ENCODE peak calls at places on chromosomes 2 and 18, in five cellular contexts. One of them, this sample, is unnamed.
A peak's percentile ranks its signal among the peaks of the same experiment; 100 is the strongest.

GRCh38 chr18:69974365-69974764 is 26.7 kb upstream of the CD226 start:
- DNase-seq in HFFc6: peak; percentile 55
- DNase-seq in effector memory CD4-positive, alpha-beta T cell: no peak
- DNase-seq in GM03348: no peak
- DNase-seq in colonic mucosa: no peak
- DNase-seq in this sample: peak; percentile 53

GRCh38 chr2:47357475-47357874 is 45.5 kb upstream of the MSH2 start:
- DNase-seq in GM03348: no peak
- DNase-seq in colonic mucosa: peak; percentile 81
- DNase-seq in effector memory CD4-positive, alpha-beta T cell: no peak
- DNase-seq in HFFc6: peak; percentile 64
- DNase-seq in this sample: peak; percentile 86

GRCh38 chr18:46152808-46153617 is 48.8 kb downstream of the HAUS1 start:
- DNase-seq in GM03348: peak; percentile 36
- DNase-seq in HFFc6: peak; percentile 18
- DNase-seq in colonic mucosa: no peak
- DNase-seq in effector memory CD4-positive, alpha-beta T cell: no peak
- DNase-seq in this sample: peak; percentile 76

GRCh38 chr2:38505779-38506178 is 96.9 kb downstream of the HNRNPLL start:
- DNase-seq in GM03348: peak; percentile 85
- DNase-seq in HFFc6: peak; percentile 83
- DNase-seq in effector memory CD4-positive, alpha-beta T cell: no peak
- DNase-seq in colonic mucosa: no peak
- DNase-seq in this sample: no peak

GRCh38 chr2:166651991-166652390 is 157.9 kb upstream of the SCN7A start:
- DNase-seq in HFFc6: no peak
- DNase-seq in GM03348: no peak
- DNase-seq in effector memory CD4-positive, alpha-beta T cell: no peak
- DNase-seq in colonic mucosa: no peak
- DNase-seq in this sample: no peak

GRCh38 chr2:190607014-190607597 is 41.8 kb upstream of the NAB1 start:
- DNase-seq in colonic mucosa: no peak
- DNase-seq in HFFc6: no peak
- DNase-seq in effector memory CD4-positive, alpha-beta T cell: no peak
- DNase-seq in GM03348: peak; percentile 8
- DNase-seq in this sample: peak; percentile 62

GRCh38 chr2:46378616-46379015 is 81.4 kb downstream of the EPAS1 start:
- DNase-seq in effector memory CD4-positive, alpha-beta T cell: no peak
- DNase-seq in HFFc6: no peak
- DNase-seq in GM03348: no peak
- DNase-seq in colonic mucosa: no peak
- DNase-seq in this sample: no peak

GRCh38 chr2:234368861-234369261 is 128.0 kb downstream of the ARL4C start:
- DNase-seq in effector memory CD4-positive, alpha-beta T cell: peak; percentile 21
- DNase-seq in colonic mucosa: no peak
- DNase-seq in GM03348: peak; percentile 48
- DNase-seq in HFFc6: peak; percentile 29
- DNase-seq in this sample: peak; percentile 23

GRCh38 chr2:94956797-94957391 is 68.6 kb upstream of the MAL start:
- DNase-seq in colonic mucosa: peak; percentile 34
- DNase-seq in HFFc6: peak; percentile 3
- DNase-seq in GM03348: peak; percentile 75
- DNase-seq in effector memory CD4-positive, alpha-beta T cell: peak; percentile 11
- DNase-seq in this sample: peak; percentile 21

GRCh38 chr2:14140009-14140408 is 492.5 kb upstream of the LRATD1 start:
- DNase-seq in HFFc6: no peak
- DNase-seq in colonic mucosa: no peak
- DNase-seq in GM03348: no peak
- DNase-seq in effector memory CD4-positive, alpha-beta T cell: no peak
- DNase-seq in this sample: no peak

GRCh38 chr2:579351-579886 is 97.8 kb downstream of the TMEM18 start:
- DNase-seq in effector memory CD4-positive, alpha-beta T cell: no peak
- DNase-seq in HFFc6: no peak
- DNase-seq in colonic mucosa: no peak
- DNase-seq in GM03348: no peak
- DNase-seq in this sample: no peak

GRCh38 chr2:100182494-100183355 is 40.3 kb upstream of the AFF3 start:
- DNase-seq in effector memory CD4-positive, alpha-beta T cell: no peak
- DNase-seq in colonic mucosa: no peak
- DNase-seq in HFFc6: no peak
- DNase-seq in GM03348: peak; percentile 41
- DNase-seq in this sample: no peak

GRCh38 chr18:45122510-45122909 is 441.8 kb downstream of the SETBP1 start:
- DNase-seq in HFFc6: no peak
- DNase-seq in colonic mucosa: no peak
- DNase-seq in effector memory CD4-positive, alpha-beta T cell: no peak
- DNase-seq in GM03348: no peak
- DNase-seq in this sample: no peak

GRCh38 chr18:61093967-61094366 is 239.3 kb upstream of the CDH20 start:
- DNase-seq in colonic mucosa: no peak
- DNase-seq in GM03348: no peak
- DNase-seq in HFFc6: no peak
- DNase-seq in effector memory CD4-positive, alpha-beta T cell: no peak
- DNase-seq in this sample: no peak

GRCh38 chr2:29115797-29116781 is 874 bp downstream of the CLIP4 start:
- DNase-seq in effector memory CD4-positive, alpha-beta T cell: peak; percentile 64
- DNase-seq in HFFc6: peak; percentile 79
- DNase-seq in GM03348: peak; percentile 59
- DNase-seq in colonic mucosa: peak; percentile 59
- DNase-seq in this sample: peak; percentile 58

GRCh38 chr18:61738488-61738887 is 154.3 kb downstream of the RNF152 start:
- DNase-seq in colonic mucosa: no peak
- DNase-seq in effector memory CD4-positive, alpha-beta T cell: no peak
- DNase-seq in GM03348: peak; percentile 42
- DNase-seq in HFFc6: peak; percentile 22
- DNase-seq in this sample: no peak